ENCODE peak calls at places on chromosomes 7 and 10, in six cellular contexts. U is neural crest cell; F is AG04450; C is activated CD8-positive, alpha-beta memory T cell treated with anti-CD3 and anti-CD28 coated beads for 4 hours; B is Daoy; G is GM23248. O is an unnamed sample.

GRCh38 chr7:29190349-29191045 is 4.1 kb upstream of the CHN2 start:
- DNase-seq in U (no peak), F (no peak), C (no peak), B (no peak), G (no peak), O (no peak)

GRCh38 chr7:6886198-6886597 is 60.1 kb upstream of the CCZ1B start:
- DNase-seq in U (no peak), F (no peak), C (no peak), B (no peak), G (no peak), O (no peak)

GRCh38 chr10:86711957-86712708 is 43.8 kb downstream of the LDB3 start:
- DNase-seq in U (peak), F (no peak), C (no peak), B (no peak), G (no peak), O (peak)

GRCh38 chr7:353746-354325 is 63.9 kb downstream of the FOXL3 start:
- DNase-seq in U (no peak), F (no peak), C (no peak), B (peak), G (no peak), O (no peak)

GRCh38 chr7:120055300-120055699 is 217.7 kb upstream of the KCND2 start:
- DNase-seq in U (no peak), F (no peak), C (no peak), B (peak), G (peak), O (no peak)

GRCh38 chr7:36313607-36314006 is 76.1 kb upstream of the ANLN start:
- DNase-seq in U (no peak), F (no peak), C (no peak), B (no peak), G (no peak), O (no peak)

GRCh38 chr10:61136151-61136550 is 192.2 kb upstream of the RHOBTB1 start:
- DNase-seq in U (no peak), F (no peak), C (no peak), B (peak), G (peak), O (no peak)

GRCh38 chr10:100158044-100158805 is 27.6 kb downstream of the ERLIN1 start:
- DNase-seq in U (no peak), F (no peak), C (no peak), B (no peak), G (no peak), O (no peak)

GRCh38 chr7:25557379-25557916 is 329.2 kb upstream of the NPVF start:
- DNase-seq in U (no peak), F (no peak), C (no peak), B (no peak), G (no peak), O (no peak)

GRCh38 chr7:20541615-20542349 is 73.7 kb upstream of the ABCB5 start:
- DNase-seq in U (no peak), F (no peak), C (no peak), B (no peak), G (no peak), O (no peak)

GRCh38 chr10:79093658-79094411 is 25.1 kb downstream of the ZMIZ1 start:
- DNase-seq in U (no peak), F (no peak), C (no peak), B (no peak), G (no peak), O (no peak)

GRCh38 chr10:94186722-94187121 is 176.0 kb downstream of the NOC3L start:
- DNase-seq in U (no peak), F (no peak), C (no peak), B (no peak), G (no peak), O (no peak)

GRCh38 chr10:101961591-101962498 is 94.1 kb downstream of the ARMH3 start:
- DNase-seq in U (no peak), F (no peak), C (no peak), B (peak), G (peak), O (no peak)

GRCh38 chr10:68133553-68133952 is 24.3 kb downstream of the MYPN start:
- DNase-seq in U (no peak), F (no peak), C (no peak), B (peak), G (no peak), O (no peak)

GRCh38 chr10:25694976-25695375 is 239.1 kb upstream of the MYO3A start:
- DNase-seq in U (no peak), F (no peak), C (no peak), B (no peak), G (no peak), O (no peak)

GRCh38 chr10:93722550-93722949 is 20.2 kb upstream of the FRA10AC1 start:
- DNase-seq in U (no peak), F (no peak), C (no peak), B (no peak), G (no peak), O (no peak)

GRCh38 chr7:30224511-30225031 is 59.8 kb upstream of the ZNRF2 start:
- DNase-seq in U (no peak), F (no peak), C (no peak), B (peak), G (peak), O (no peak)

GRCh38 chr7:46757006-46757405 is 824.9 kb downstream of the TNS3 start:
- DNase-seq in U (no peak), F (no peak), C (no peak), B (no peak), G (no peak), O (no peak)

GRCh38 chr7:144975882-144976281 is 140.0 kb upstream of the TPK1 start:
- DNase-seq in U (no peak), F (no peak), C (no peak), B (peak), G (no peak), O (no peak)

GRCh38 chr7:37394158-37394557 is 54.5 kb downstream of the ELMO1 start:
- DNase-seq in U (no peak), F (no peak), C (no peak), B (no peak), G (no peak), O (no peak)

GRCh38 chr7:127447326-127447945 is 54.9 kb upstream of the ZNF800 start:
- DNase-seq in U (no peak), F (peak), C (peak), B (peak), G (peak), O (no peak)

GRCh38 chr10:75460059-75460458 is 28.6 kb downstream of the LRMDA start:
- DNase-seq in U (no peak), F (no peak), C (no peak), B (no peak), G (no peak), O (no peak)

GRCh38 chr7:1639071-1639470 is 31.0 kb upstream of the ELFN1 start:
- DNase-seq in U (no peak), F (no peak), C (no peak), B (no peak), G (no peak), O (no peak)

GRCh38 chr10:23095966-23096813 is 811 bp downstream of the MSRB2 start:
- DNase-seq in U (no peak), F (no peak), C (no peak), B (peak), G (peak), O (peak)

GRCh38 chr10:76195990-76196389 is 764.6 kb downstream of the LRMDA start:
- DNase-seq in U (no peak), F (no peak), C (no peak), B (no peak), G (peak), O (no peak)

GRCh38 chr7:82109288-82109687 is 334.3 kb downstream of the CACNA2D1 start:
- DNase-seq in U (no peak), F (no peak), C (no peak), B (peak), G (peak), O (no peak)

GRCh38 chr10:124221356-124222297 is 128.2 kb upstream of the CHST15 start:
- DNase-seq in U (no peak), F (no peak), C (no peak), B (peak), G (no peak), O (no peak)

GRCh38 chr10:122019414-122019975 is 30.5 kb downstream of the TACC2 start:
- DNase-seq in U (no peak), F (no peak), C (no peak), B (no peak), G (no peak), O (peak)

GRCh38 chr7:92944633-92945032 is 108.3 kb upstream of the CDK6 start:
- DNase-seq in U (no peak), F (no peak), C (no peak), B (no peak), G (peak), O (no peak)